ENCODE peak calls at places on chromosomes 3 and 15, in eight cellular contexts. G, Y, T, V, B, D, K and Z are unnamed samples. For H3K4me1, the result is how much of the 10 kb centered on the place peaks cover.

GRCh38 chr3:60912876-60913275 is 338.4 kb downstream of the FHIT start:
- DNase-seq in G (no peak), Y (no peak), T (no peak), V (no peak), B (no peak), D (no peak), K (no peak), Z (no peak)

GRCh38 chr3:42979044-42979962 is at the start of gene GASK1A:
- DNase-seq in G (no peak), Y (peak), T (no peak), V (peak), B (peak), D (peak), K (peak), Z (peak)

GRCh38 chr3:167732313-167733065 is 2.2 kb downstream of the PDCD10 start:
- DNase-seq in G (no peak), Y (no peak), T (no peak), V (no peak), B (no peak), D (no peak), K (no peak), Z (no peak)

GRCh38 chr3:188962253-188963247 is 209.2 kb upstream of the TPRG1 start:
- DNase-seq in G (no peak), Y (no peak), T (no peak), V (no peak), B (no peak), D (no peak), K (no peak), Z (no peak)

GRCh38 chr3:150133293-150133692 is 162.6 kb upstream of the PFN2 start:
- DNase-seq in G (no peak), Y (no peak), T (no peak), V (no peak), B (no peak), D (no peak), K (no peak), Z (no peak)

GRCh38 chr3:55489804-55490132 is 2.7 kb upstream of the WNT5A start:
- DNase-seq in G (no peak), Y (no peak), T (no peak), V (no peak), B (no peak), D (no peak), K (peak), Z (peak)

GRCh38 chr3:184788751-184789150 is 23.2 kb upstream of the VPS8 start:
- DNase-seq in G (no peak), Y (no peak), T (no peak), V (no peak), B (no peak), D (no peak), K (no peak), Z (no peak)

GRCh38 chr3:158768361-158768787 is 33.5 kb upstream of the MFSD1 start:
- DNase-seq in G (peak), Y (peak), T (peak), V (peak), B (peak), D (peak), K (peak), Z (peak)

GRCh38 chr15:74011610-74012009 is 17.1 kb downstream of the PML start:
- DNase-seq in G (no peak), Y (peak), T (no peak), V (no peak), B (peak), D (peak), K (no peak), Z (peak)

GRCh38 chr15:34850121-34850520 is 54.8 kb upstream of the ACTC1 start:
- DNase-seq in G (no peak), Y (no peak), T (no peak), V (no peak), B (no peak), D (no peak), K (peak), Z (no peak)

GRCh38 chr15:42160110-42160509 is 3.7 kb upstream of the PLA2G4F start:
- DNase-seq in G (no peak), Y (peak), T (no peak), V (no peak), B (no peak), D (no peak), K (no peak), Z (no peak)

GRCh38 chr15:88331291-88331690 is 74.8 kb upstream of the NTRK3 start:
- DNase-seq in G (peak), Y (no peak), T (peak), V (no peak), B (no peak), D (peak), K (no peak), Z (peak)

GRCh38 chr15:69343133-69343532 is 44.4 kb downstream of the PAQR5 start:
- DNase-seq in G (no peak), Y (no peak), T (no peak), V (no peak), B (no peak), D (no peak), K (no peak), Z (no peak)

GRCh38 chr3:30873667-30874066 is 20.8 kb downstream of the GADL1 start:
- DNase-seq in G (no peak), Y (no peak), T (no peak), V (no peak), B (no peak), D (no peak), K (no peak), Z (no peak)

GRCh38 chr15:57667171-57667924 is 39.2 kb upstream of the POLR2M start:
- DNase-seq in G (no peak), Y (no peak), T (peak), V (no peak), B (no peak), D (no peak), K (no peak), Z (no peak)

GRCh38 chr15:60426870-60427528 is 29.2 kb upstream of the ANXA2 start:
- DNase-seq in G (no peak), Y (no peak), T (no peak), V (no peak), B (no peak), D (no peak), K (no peak), Z (no peak)

GRCh38 chr3:150135321-150135721 is 164.6 kb upstream of the PFN2 start:
- DNase-seq in G (no peak), Y (no peak), T (no peak), V (no peak), B (no peak), D (no peak), K (no peak), Z (no peak)

DNA sequence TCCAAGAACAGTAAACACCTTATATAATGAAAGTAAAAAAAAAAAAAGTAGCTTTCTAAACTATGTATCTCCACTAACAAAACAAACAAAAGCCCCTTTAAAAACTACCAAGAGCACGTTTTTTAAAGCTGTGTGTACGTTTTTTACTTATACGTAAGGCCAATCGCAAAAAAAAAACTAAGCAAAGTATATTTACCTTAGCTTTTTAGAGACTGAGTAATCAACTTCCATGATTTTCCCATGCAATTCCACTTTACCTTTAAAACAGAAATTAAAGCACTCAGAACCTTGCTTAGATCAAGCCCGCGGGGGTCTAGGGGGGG is 1.9 kb downstream of the IGF2BP2 start:
- DNase-seq in G (no peak), Y (no peak), T (no peak), V (no peak), B (no peak), D (no peak), K (no peak), Z (no peak)
- H3K4me3 ChIP-seq in G (peak), Y (peak), T (peak), V (peak), B (peak), D (peak), K (peak), Z (peak)

DNA sequence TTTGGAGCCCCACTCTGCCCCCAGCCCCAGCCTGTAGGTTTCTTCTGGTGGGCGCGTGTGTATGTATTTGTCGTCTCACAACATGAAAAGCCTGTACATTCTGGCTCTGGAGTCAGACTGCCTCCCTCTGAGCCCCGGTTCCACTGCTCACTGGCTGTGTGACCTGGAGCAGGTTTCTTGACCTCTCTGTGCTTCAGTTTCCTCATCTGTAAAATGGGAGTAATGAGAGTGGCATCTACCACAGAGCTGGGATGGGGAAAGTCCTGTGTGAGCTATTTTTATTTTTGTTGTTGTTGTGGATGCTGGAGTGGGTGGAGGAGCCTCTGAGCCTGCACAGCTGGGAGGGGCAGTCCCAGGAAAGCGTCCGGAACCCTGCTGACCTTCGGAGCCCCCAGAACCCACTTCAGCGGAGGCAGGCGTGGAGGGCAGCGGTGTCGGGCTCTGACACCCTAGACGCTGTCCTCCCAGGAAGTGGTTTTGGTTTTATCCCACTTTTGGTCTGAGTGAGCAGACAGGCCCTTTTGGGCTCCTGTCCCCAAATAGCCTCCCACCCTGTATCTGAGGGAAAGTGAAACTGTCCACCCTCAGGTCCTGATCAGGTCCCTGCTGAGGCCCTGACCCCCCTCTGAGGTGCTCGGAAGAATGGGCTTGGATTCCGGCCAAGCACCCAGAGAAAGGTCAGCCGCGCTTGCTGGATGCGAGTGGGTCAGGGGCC is 103.5 kb downstream of the CHSY1 start:
- DNase-seq in G (no peak), Y (no peak), T (no peak), V (no peak), B (no peak), D (no peak), K (no peak), Z (no peak)
- H3K4me1 ChIP-seq in G (under half), Y (under half), T (under half), V (under half), B (under half), D (under half), K (under half), Z (under half)

GRCh38 chr3:138465927-138466326 is 31.5 kb downstream of the ESYT3 start:
- DNase-seq in G (no peak), Y (no peak), T (no peak), V (no peak), B (no peak), D (no peak), K (no peak), Z (no peak)
- TF ChIP-seq CTCF in G (no peak), Y (no peak), T (no peak), V (no peak), B (no peak), D (no peak), K (no peak), Z (no peak)

GRCh38 chr3:170355738-170356595 is 1.5 kb upstream of the SKIL start:
- DNase-seq in G (peak), Y (peak), T (no peak), V (peak), B (peak), D (peak), K (no peak), Z (peak)

GRCh38 chr3:170352936-170353335 is 4.6 kb upstream of the SKIL start:
- DNase-seq in G (no peak), Y (no peak), T (no peak), V (no peak), B (no peak), D (no peak), K (no peak), Z (no peak)

GRCh38 chr3:170356596-170357175 is 829 bp upstream of the SKIL start:
- DNase-seq in G (peak), Y (peak), T (peak), V (peak), B (peak), D (peak), K (peak), Z (peak)

GRCh38 chr3:170350515-170351413 is 6.8 kb upstream of the SKIL start:
- DNase-seq in G (no peak), Y (no peak), T (no peak), V (no peak), B (no peak), D (no peak), K (no peak), Z (no peak)

GRCh38 chr3:170353485-170353884 is 4.0 kb upstream of the SKIL start:
- DNase-seq in G (no peak), Y (no peak), T (no peak), V (no peak), B (no peak), D (no peak), K (no peak), Z (no peak)
- H3K4me3 ChIP-seq in G (no peak), Y (no peak), T (no peak), V (no peak), B (no peak), D (no peak), K (no peak), Z (no peak)

DNA sequence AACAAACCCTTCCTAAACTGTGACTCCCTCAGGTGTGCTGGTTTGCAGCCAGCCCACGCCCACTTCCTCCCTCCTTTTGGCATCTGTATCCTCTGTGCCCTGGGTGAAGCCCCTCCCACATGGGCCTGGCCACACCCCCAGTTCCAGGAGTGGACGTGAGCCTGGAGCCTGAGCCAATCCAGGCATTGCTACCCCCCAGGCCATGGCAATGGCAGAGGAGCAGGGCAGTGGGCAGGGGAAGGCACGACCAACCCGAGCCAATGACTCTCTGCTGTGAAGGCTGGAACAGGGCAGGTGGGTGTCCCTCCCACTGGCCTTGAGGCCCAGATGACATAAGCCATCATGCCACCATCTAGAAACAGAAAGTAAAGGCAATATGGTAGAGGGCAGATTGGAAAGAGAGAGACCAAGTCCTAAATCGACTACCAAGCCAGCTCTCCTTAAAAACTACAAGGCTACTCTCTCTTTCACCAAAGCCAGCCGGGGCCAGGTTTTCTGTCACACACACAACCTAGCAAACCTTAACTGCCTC is 18.6 kb downstream of the FAM174B start:
- DNase-seq in G (peak), Y (peak), T (no peak), V (peak), B (no peak), D (no peak), K (no peak), Z (peak)
- H3K4me1 ChIP-seq in G (under half), Y (half or more), T (under half), V (under half), B (under half), D (under half), K (under half), Z (under half)

GRCh38 chr3:68256635-68257034 is 602.2 kb upstream of the SUCLG2 start:
- DNase-seq in G (no peak), Y (no peak), T (no peak), V (no peak), B (no peak), D (no peak), K (no peak), Z (no peak)
- TF ChIP-seq CTCF in G (no peak), Y (no peak), T (peak), V (peak), B (no peak), D (no peak), K (no peak), Z (peak)

DNA sequence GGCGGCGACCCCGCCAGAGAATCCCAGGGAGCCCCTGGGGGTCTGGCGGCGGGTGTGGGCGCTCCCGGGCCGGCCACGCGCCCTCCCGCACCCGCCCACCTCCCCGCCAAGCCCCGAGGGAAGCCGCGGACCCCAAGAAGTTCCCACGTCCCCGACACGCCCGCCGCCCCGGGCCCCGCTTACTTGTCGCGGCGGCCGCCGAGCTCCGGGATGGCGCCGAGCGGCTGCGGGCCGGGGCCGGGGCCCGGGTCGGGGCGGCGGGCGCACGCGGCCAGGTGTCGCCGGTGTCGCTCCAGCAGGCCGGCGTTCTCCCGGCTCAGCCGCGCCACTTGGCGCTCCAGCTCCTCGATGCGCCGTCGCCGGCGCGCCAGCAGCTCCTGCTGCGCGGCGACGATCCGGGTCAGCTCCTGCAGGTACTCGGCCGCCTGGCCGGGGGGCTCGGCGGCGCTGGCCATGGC is 137.6 kb downstream of the NUP210 start:
- DNase-seq in G (peak), Y (no peak), T (no peak), V (no peak), B (no peak), D (no peak), K (peak), Z (no peak)
- H3K4me3 ChIP-seq in G (peak), Y (peak), T (peak), V (peak), B (peak), D (peak), K (peak), Z (peak)

DNA sequence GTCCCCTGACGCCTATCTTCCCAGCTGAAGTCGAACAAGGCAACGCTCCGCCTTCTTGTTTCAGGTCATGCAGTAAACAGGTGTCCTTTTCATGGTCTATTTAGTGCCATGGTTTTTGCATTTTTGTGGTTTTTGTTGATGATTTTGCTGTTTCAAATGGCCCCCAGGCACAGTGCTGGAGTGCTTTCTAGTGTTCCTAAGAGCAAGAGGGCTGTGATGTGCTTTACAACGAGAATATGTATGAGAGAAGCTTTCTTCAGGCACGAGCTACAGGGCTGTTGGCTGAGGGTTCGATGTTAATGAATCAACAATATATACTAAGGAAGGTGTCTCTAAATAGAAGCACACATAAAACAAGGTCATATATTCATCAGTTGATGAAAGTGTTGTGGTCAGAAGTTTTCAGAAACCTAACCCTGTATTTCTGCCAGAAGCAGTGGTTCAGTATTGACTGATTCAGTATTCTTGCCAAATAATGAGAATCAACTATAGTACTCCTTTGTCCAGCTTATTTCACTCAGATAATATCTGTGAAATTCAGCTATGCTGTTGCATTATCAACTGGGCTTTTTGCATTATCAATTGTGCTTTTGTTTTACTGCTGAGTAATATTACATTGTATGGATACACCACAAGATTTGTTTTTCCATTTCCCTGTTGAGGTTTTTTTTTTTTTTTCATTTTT is 18.5 kb downstream of the LIMD1 start:
- DNase-seq in G (no peak), Y (no peak), T (no peak), V (no peak), B (no peak), D (no peak), K (no peak), Z (peak)
- H3K4me1 ChIP-seq in G (under half), Y (half or more), T (half or more), V (half or more), B (half or more), D (half or more), K (half or more), Z (under half)

GRCh38 chr3:134564991-134565390 is 79.1 kb downstream of the CEP63 start:
- DNase-seq in G (no peak), Y (no peak), T (no peak), V (no peak), B (no peak), D (no peak), K (no peak), Z (no peak)
- TF ChIP-seq CTCF in G (no peak), Y (no peak), T (no peak), V (no peak), B (no peak), D (no peak), K (no peak), Z (no peak)

GRCh38 chr15:58867926-58868325 is 65.6 kb downstream of the SLTM start:
- DNase-seq in G (no peak), Y (no peak), T (no peak), V (no peak), B (no peak), D (no peak), K (no peak), Z (no peak)

GRCh38 chr15:58870451-58870850 is 63.0 kb downstream of the SLTM start:
- DNase-seq in G (no peak), Y (no peak), T (no peak), V (no peak), B (no peak), D (no peak), K (no peak), Z (no peak)

GRCh38 chr15:58862326-58862725 is 71.2 kb downstream of the SLTM start:
- DNase-seq in G (no peak), Y (no peak), T (no peak), V (no peak), B (no peak), D (no peak), K (no peak), Z (no peak)

GRCh38 chr15:58864602-58865419 is 68.7 kb downstream of the SLTM start:
- DNase-seq in G (no peak), Y (peak), T (no peak), V (peak), B (peak), D (peak), K (peak), Z (no peak)

GRCh38 chr15:58865420-58865880 is 68.0 kb downstream of the SLTM start:
- DNase-seq in G (no peak), Y (no peak), T (no peak), V (peak), B (no peak), D (peak), K (no peak), Z (no peak)
- H3K4me3 ChIP-seq in G (no peak), Y (peak), T (no peak), V (peak), B (peak), D (peak), K (peak), Z (peak)